ENCODE peak calls at places on chromosome 5, in ten cellular contexts. F is fibroblast of lung, N is mucosa of descending colon, D is cardiac muscle cell, C is K562, E is A549, M is mammary epithelial cell, W is cardiac fibroblast, T is H9, S is progenitor cell of endocrine pancreas. G is an unnamed sample.

GRCh38 chr5:157248771-157249475 is 17.0 kb upstream of the CYFIP2 start:
- DNase-seq in T (no peak), F (no peak), M (no peak), S (no peak), E (no peak), C (no peak), D (no peak), N (no peak), W (no peak), G (no peak)

GRCh38 chr5:136769900-136770684 is 404.7 kb upstream of the TRPC7 start:
- DNase-seq in C (peak; percentile 80), M (peak; percentile 45), F (peak; percentile 40), T (peak; percentile 86), E (peak; percentile 75), D (peak; percentile 81), W (peak; percentile 80), N (peak; percentile 41), S (peak; percentile 59), G (no peak)

GRCh38 chr5:72378636-72379289 is 58.6 kb downstream of the PTCD2 start:
- DNase-seq in T (no peak), S (no peak), M (peak; percentile 83), F (peak; percentile 86), N (no peak), W (peak; percentile 97), C (peak; percentile 49), D (no peak), E (peak; percentile 54), G (no peak)

GRCh38 chr5:149299451-149300054 is 27.9 kb downstream of the AFAP1L1 start:
- DNase-seq in F (no peak), S (no peak), E (no peak), T (no peak), D (no peak), M (no peak), N (no peak), W (no peak), C (no peak), G (no peak)

GRCh38 chr5:120055858-120056257 is 408.2 kb upstream of the PRR16 start:
- DNase-seq in M (peak; percentile 39), S (no peak), T (no peak), D (peak; percentile 11), F (peak; percentile 90), N (no peak), C (no peak), W (peak; percentile 80), E (no peak), G (no peak)

GRCh38 chr5:91219141-91219802 is 163.8 kb downstream of the ARRDC3 start:
- DNase-seq in F (peak; percentile 90), N (no peak), T (no peak), D (no peak), W (peak; percentile 92), S (no peak), E (peak; percentile 31), M (peak; percentile 82), C (no peak), G (no peak)

GRCh38 chr5:67678594-67678993 is 482.0 kb upstream of the CD180 start:
- DNase-seq in T (no peak), E (no peak), S (no peak), W (no peak), D (no peak), C (no peak), F (no peak), M (no peak), N (no peak), G (no peak)

GRCh38 chr5:92518318-92518913 is 1062.6 kb downstream of the NR2F1-AS1 start:
- DNase-seq in W (peak; percentile 75), E (peak; percentile 13), F (peak; percentile 67), N (no peak), M (peak; percentile 62), C (peak; percentile 8), T (peak; percentile 34), D (peak; percentile 43), S (no peak), G (no peak)

GRCh38 chr5:72390836-72391235 is 70.7 kb downstream of the PTCD2 start:
- DNase-seq in S (no peak), M (no peak), N (no peak), D (no peak), E (no peak), F (no peak), T (no peak), W (no peak), C (no peak), G (no peak)

GRCh38 chr5:68054625-68055024 is 160.9 kb upstream of the PIK3R1 start:
- DNase-seq in D (no peak), E (no peak), S (no peak), M (no peak), T (no peak), F (no peak), W (no peak), C (no peak), N (no peak), G (no peak)

GRCh38 chr5:67203701-67204074 is 7.1 kb upstream of the CD180 start:
- DNase-seq in T (no peak), F (no peak), C (no peak), D (no peak), M (no peak), W (no peak), N (no peak), S (no peak), E (no peak), G (no peak)

GRCh38 chr5:92309336-92309991 is 926.3 kb upstream of the ARRDC3 start:
- DNase-seq in M (peak; percentile 1), T (no peak), S (no peak), C (no peak), D (peak; percentile 48), W (peak; percentile 67), F (peak; percentile 78), E (peak; percentile 33), N (no peak), G (no peak)

GRCh38 chr5:154405078-154405792 is 40.6 kb upstream of the SAP30L start:
- DNase-seq in N (peak; percentile 82), W (peak; percentile 80), S (peak; percentile 67), T (peak; percentile 87), M (peak; percentile 50), E (peak; percentile 93), F (peak; percentile 69), D (peak; percentile 90), C (peak; percentile 86), G (peak; percentile 68)

GRCh38 chr5:156912869-156913268 is 50.2 kb downstream of the TIMD4 start:
- DNase-seq in F (no peak), D (no peak), M (no peak), W (no peak), S (no peak), E (no peak), T (no peak), N (no peak), C (no peak), G (no peak)

GRCh38 chr5:77225531-77225930 is 15.1 kb downstream of the PDE8B start:
- DNase-seq in F (no peak), N (no peak), W (peak; percentile 20), C (no peak), M (no peak), S (no peak), T (no peak), E (no peak), D (no peak), G (no peak)

GRCh38 chr5:31049461-31049860 is 144.0 kb upstream of the CDH6 start:
- DNase-seq in N (no peak), C (no peak), F (no peak), T (no peak), S (no peak), M (no peak), D (no peak), E (no peak), W (no peak), G (no peak)

GRCh38 chr5:111857633-111858032 is 100.6 kb upstream of the NREP start:
- DNase-seq in T (no peak), N (no peak), E (no peak), D (no peak), W (peak; percentile 51), F (peak; percentile 20), C (no peak), M (no peak), S (no peak), G (no peak)

DNA sequence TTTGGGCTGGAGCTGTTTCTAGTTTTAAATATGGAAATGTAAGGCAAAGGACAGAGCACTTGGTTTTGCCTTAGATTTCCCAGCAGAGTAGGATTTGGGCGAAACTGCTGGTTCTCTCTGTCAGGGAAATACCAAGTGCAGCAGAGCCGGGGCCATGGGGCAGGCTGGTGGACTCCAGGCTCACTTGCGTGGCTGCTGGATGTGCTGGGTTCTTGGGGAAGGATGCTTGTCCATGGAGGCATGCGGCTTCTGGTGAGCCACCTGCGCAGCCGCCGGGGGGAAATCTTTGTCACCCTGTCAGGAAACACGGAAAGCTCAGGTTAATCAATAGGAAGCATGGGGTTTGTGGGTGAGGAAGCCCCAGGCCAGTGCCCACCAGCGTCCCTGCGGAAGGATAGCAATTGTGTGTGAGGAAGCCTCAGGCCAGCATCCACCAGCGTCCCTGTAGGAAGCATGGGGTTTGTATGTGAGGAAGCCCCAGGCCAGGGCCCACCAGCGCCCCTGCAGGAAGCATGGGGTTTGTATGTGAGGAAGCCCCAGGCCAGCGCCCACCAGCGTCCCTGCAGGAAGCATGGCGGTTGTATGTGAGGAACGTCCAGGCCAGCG is 80.1 kb downstream of the DAP start:
- DNase-seq in D (no peak), W (no peak), F (no peak), S (no peak), E (no peak), T (no peak), M (no peak), N (no peak), C (no peak), G (no peak)
- TF ChIP-seq CTCF in D (no peak), W (no peak), F (no peak), S (no peak), E (no peak), T (peak; percentile 40), M (no peak), N (no peak), C (peak; percentile 41), G (no peak)

GRCh38 chr5:10030219-10030831 is 219.4 kb downstream of the ATPSCKMT start:
- DNase-seq in S (no peak), W (peak; percentile 70), D (peak; percentile 39), E (no peak), C (no peak), N (no peak), M (peak; percentile 30), F (peak; percentile 52), T (peak; percentile 72), G (no peak)
- TF ChIP-seq CTCF in S (peak; percentile 56), W (peak; percentile 57), D (peak; percentile 46), E (no peak), C (peak; percentile 19), N (no peak), M (peak; percentile 30), F (peak; percentile 51), T (peak; percentile 79), G (no peak)

GRCh38 chr5:177427211-177427822 is 841 bp downstream of the GRK6 start:
- DNase-seq in S (no peak), T (no peak), W (no peak), C (peak; percentile 70), M (peak; percentile 26), N (no peak), D (no peak), F (no peak), E (no peak), G (peak; percentile 39)
- TF ChIP-seq CTCF in S (no peak), T (no peak), W (no peak), C (no peak), M (no peak), N (no peak), D (no peak), F (no peak), E (no peak), G (no peak)

DNA sequence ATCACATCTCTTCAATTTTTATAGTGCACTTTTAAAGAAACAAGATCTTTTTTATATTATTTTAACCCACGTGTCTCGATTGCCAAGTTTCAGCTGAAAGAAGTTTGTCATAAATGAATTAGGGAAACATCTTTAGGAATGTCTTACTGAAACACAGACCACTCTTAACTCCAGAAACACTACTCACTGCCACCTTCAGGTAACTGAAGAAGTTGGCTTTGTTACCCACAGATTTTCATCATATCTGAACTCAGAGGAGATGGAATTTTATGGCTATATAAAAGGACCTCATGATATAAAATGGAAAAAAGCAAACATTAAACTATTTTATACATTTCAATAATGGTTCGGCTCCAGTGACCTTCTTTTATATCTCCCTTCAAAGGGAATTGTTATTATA is 158.0 kb downstream of the SEMA5A start:
- DNase-seq in N (no peak), D (no peak), M (no peak), S (no peak), E (no peak), T (no peak), C (no peak), W (no peak), F (no peak), G (no peak)
- TF ChIP-seq CTCF in N (no peak), D (no peak), M (no peak), S (peak; percentile 9), E (no peak), T (no peak), C (no peak), W (no peak), F (no peak), G (no peak)